ENCODE peak calls at places on chromosome 1, in nine cellular contexts. K is naive thymus-derived CD4-positive, alpha-beta T cell; B is mammary epithelial cell; O is CD8-positive, alpha-beta T cell; G is upper lobe of right lung; P is endothelial cell of umbilical vein; J is DND-41; D is cardiac muscle cell; M is A549. A is an unnamed sample. For H3K9me3, the result is how much of the 10 kb centered on the place peaks cover.

GRCh38 chr1:153386500-153386901 is 4.4 kb downstream of the S100A8 start:
- DNase-seq in J (no peak), P (no peak), G (no peak), M (no peak), O (no peak), K (no peak), B (peak), D (no peak), A (no peak)

GRCh38 chr1:159554681-159555080 is 18.9 kb upstream of the OR10J5 start:
- DNase-seq in D (no peak), P (no peak), G (no peak), O (no peak), M (no peak), J (no peak), K (no peak), B (peak), A (no peak)

GRCh38 chr1:84425145-84425876 is 27.0 kb downstream of the DNASE2B start:
- DNase-seq in O (no peak), B (no peak), P (no peak), G (no peak), M (no peak), D (no peak), J (no peak), K (no peak), A (no peak)

GRCh38 chr1:207822124-207822601 is 70.3 kb downstream of the CD46 start:
- DNase-seq in J (no peak), D (no peak), G (peak), O (no peak), K (no peak), P (no peak), B (no peak), M (no peak), A (no peak)

GRCh38 chr1:155003766-155004351 is 1.3 kb downstream of the ZBTB7B start:
- DNase-seq in J (no peak), M (no peak), G (peak), O (no peak), B (no peak), D (peak), K (no peak), P (peak), A (no peak)

GRCh38 chr1:183033205-183033604 is 10.0 kb downstream of the LAMC1 start:
- DNase-seq in O (no peak), K (peak), M (no peak), D (no peak), P (peak), J (peak), G (no peak), B (peak), A (no peak)

GRCh38 chr1:8214501-8215173 is 103.3 kb upstream of the SLC45A1 start:
- DNase-seq in J (no peak), B (no peak), P (no peak), K (no peak), D (no peak), G (no peak), O (no peak), M (no peak), A (no peak)

GRCh38 chr1:28193701-28194161 is 17.2 kb upstream of the PTAFR start:
- DNase-seq in J (no peak), K (no peak), O (no peak), B (peak), P (no peak), M (no peak), D (no peak), G (peak), A (no peak)

GRCh38 chr1:184919892-184920291 is 54.4 kb downstream of the NIBAN1 start:
- DNase-seq in B (no peak), O (no peak), D (no peak), J (no peak), K (no peak), M (no peak), P (no peak), G (no peak), A (no peak)

GRCh38 chr1:53291574-53291973 is 36.3 kb downstream of the LRP8 start:
- DNase-seq in K (no peak), P (no peak), G (no peak), B (no peak), J (no peak), M (no peak), O (no peak), D (no peak), A (no peak)

GRCh38 chr1:155179107-155180031 is 5.7 kb downstream of the TRIM46 start:
- DNase-seq in D (no peak), M (no peak), B (no peak), O (no peak), J (no peak), K (no peak), P (no peak), G (peak), A (no peak)

GRCh38 chr1:207021139-207021861 is 11.3 kb downstream of the C1orf116 start:
- DNase-seq in B (peak), O (no peak), K (no peak), M (no peak), P (no peak), D (peak), J (no peak), G (no peak), A (no peak)

GRCh38 chr1:54372978-54373377 is 33.2 kb downstream of the SSBP3 start:
- DNase-seq in B (no peak), M (no peak), K (no peak), D (no peak), G (no peak), J (no peak), O (no peak), P (no peak), A (no peak)

GRCh38 chr1:203351037-203351625 is at the start of gene FMOD:
- DNase-seq in J (no peak), B (no peak), O (no peak), P (no peak), K (no peak), G (no peak), M (no peak), D (no peak), A (no peak)

GRCh38 chr1:207027221-207027777 is 5.3 kb downstream of the C1orf116 start:
- DNase-seq in B (peak), M (peak), J (no peak), D (no peak), G (peak), K (no peak), P (no peak), O (no peak), A (no peak)

GRCh38 chr1:13510499-13510898 is 3.3 kb downstream of the LRRC38 start:
- DNase-seq in B (no peak), M (no peak), P (no peak), O (no peak), K (no peak), D (no peak), G (no peak), J (no peak), A (no peak)

GRCh38 chr1:58657082-58657481 is 42.8 kb downstream of the MYSM1 start:
- DNase-seq in M (no peak), B (no peak), O (no peak), G (no peak), K (no peak), P (no peak), J (no peak), D (no peak), A (no peak)

GRCh38 chr1:207284209-207284892 is 37.1 kb upstream of the CD55 start:
- DNase-seq in B (no peak), P (peak), G (no peak), K (no peak), D (no peak), J (no peak), O (no peak), M (no peak), A (no peak)

GRCh38 chr1:235648954-235649721 is 446 bp downstream of the GNG4 start:
- DNase-seq in B (peak), O (peak), K (peak), G (peak), J (peak), D (peak), P (peak), M (no peak), A (peak)

GRCh38 chr1:225711236-225711937 is 58.5 kb upstream of the ENAH start:
- DNase-seq in K (no peak), M (no peak), P (no peak), J (no peak), B (no peak), G (no peak), D (no peak), O (no peak), A (no peak)

GRCh38 chr1:36118805-36119204 is 6.2 kb downstream of the COL8A2 start:
- DNase-seq in D (no peak), P (no peak), B (no peak), J (no peak), K (no peak), M (no peak), O (no peak), G (no peak), A (no peak)

GRCh38 chr1:175480343-175480827 is 263.0 kb downstream of the TNR start:
- DNase-seq in K (no peak), B (no peak), P (no peak), D (no peak), J (no peak), O (no peak), G (no peak), M (no peak), A (no peak)

GRCh38 chr1:70509996-70510876 is 99.2 kb downstream of the CTH start:
- DNase-seq in B (peak), M (peak), G (no peak), D (peak), J (no peak), P (peak), K (peak), O (no peak), A (no peak)

GRCh38 chr1:17059391-17060128 is 5.7 kb upstream of the SDHB start:
- DNase-seq in P (peak), K (no peak), J (peak), D (peak), M (peak), G (peak), B (peak), O (no peak), A (no peak)

GRCh38 chr1:171277534-171277933 is 29.2 kb downstream of the FMO1 start:
- DNase-seq in D (no peak), M (no peak), K (no peak), P (no peak), G (no peak), O (no peak), J (no peak), B (no peak), A (no peak)

GRCh38 chr1:219247441-219247840 is 73.8 kb downstream of the LYPLAL1 start:
- DNase-seq in D (no peak), J (no peak), O (no peak), M (no peak), K (no peak), P (no peak), B (no peak), G (no peak), A (no peak)

GRCh38 chr1:223217781-223218180 is 74.7 kb upstream of the TLR5 start:
- DNase-seq in J (no peak), P (no peak), B (no peak), K (no peak), D (no peak), O (no peak), M (no peak), G (no peak), A (no peak)

GRCh38 chr1:204445860-204446412 is 34.3 kb upstream of the PPP1R15B start:
- DNase-seq in B (no peak), D (peak), J (peak), G (peak), P (peak), M (peak), K (no peak), O (no peak), A (peak)

GRCh38 chr1:6474815-6475282 is 8.9 kb upstream of the TNFRSF25 start:
- DNase-seq in B (no peak), K (no peak), O (no peak), J (no peak), D (no peak), P (no peak), M (no peak), G (no peak), A (no peak)

GRCh38 chr1:206030714-206031113 is 7.0 kb upstream of the CTSE start:
- DNase-seq in O (no peak), B (peak), D (peak), G (peak), M (peak), J (peak), K (peak), P (peak), A (peak)

GRCh38 chr1:9766759-9767442 is 56.9 kb downstream of the CLSTN1 start:
- DNase-seq in G (no peak), O (no peak), M (peak), K (no peak), J (no peak), B (peak), D (no peak), P (no peak), A (no peak)

GRCh38 chr1:79792212-79792575 is 785.7 kb upstream of the ADGRL4 start:
- DNase-seq in B (peak), D (no peak), O (no peak), M (no peak), P (no peak), G (no peak), J (no peak), K (no peak), A (no peak)

GRCh38 chr1:95040032-95040525 is 32.7 kb downstream of the ALG14 start:
- DNase-seq in K (no peak), G (no peak), B (peak), P (no peak), O (no peak), D (no peak), J (no peak), M (no peak), A (no peak)

GRCh38 chr1:155078496-155079209 is at the start of gene EFNA3:
- DNase-seq in M (peak), O (no peak), K (no peak), J (peak), G (peak), D (peak), P (peak), B (peak), A (peak)

GRCh38 chr1:246698466-246699094 is 25.6 kb upstream of the SCCPDH start:
- DNase-seq in M (no peak), K (no peak), B (no peak), D (no peak), J (no peak), G (no peak), P (no peak), O (no peak), A (no peak)
- H3K27ac ChIP-seq in M (peak), K (no peak), B (no peak), D (no peak), J (peak), G (peak), P (peak), O (no peak), A (no peak)

GRCh38 chr1:65077369-65077768 is 70.6 kb upstream of the AK4 start:
- DNase-seq in G (no peak), P (no peak), M (no peak), B (no peak), K (no peak), O (no peak), J (no peak), D (no peak), A (no peak)
- H3K9me3 ChIP-seq in G (under half), P (under half), M (under half), B (under half), K (under half), O (under half), J (under half), D (under half), A (under half)

DNA sequence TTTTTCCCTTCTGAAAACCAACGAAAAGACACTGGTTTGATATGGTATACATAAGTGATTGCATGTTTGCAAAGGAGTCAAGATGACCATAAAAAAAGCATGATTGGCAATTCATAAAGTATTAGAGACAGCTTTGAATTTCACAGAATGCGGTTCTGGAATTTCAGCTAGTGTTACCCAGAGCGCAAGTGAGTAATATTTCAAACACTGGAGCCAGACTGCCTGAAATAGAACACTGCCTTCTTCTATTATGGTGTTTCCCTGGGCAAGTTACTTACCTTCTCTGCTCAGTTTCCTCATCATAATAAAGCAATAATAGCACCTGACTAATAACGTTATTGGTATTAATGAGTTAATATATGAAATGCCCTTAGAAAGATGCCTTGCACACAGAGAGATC is 54.7 kb downstream of the NEGR1 start:
- DNase-seq in D (no peak), J (no peak), O (no peak), M (no peak), P (no peak), G (no peak), B (no peak), K (no peak), A (no peak)
- H3K27ac ChIP-seq in D (no peak), J (no peak), O (no peak), M (no peak), P (no peak), G (no peak), B (no peak), K (no peak), A (no peak)

DNA sequence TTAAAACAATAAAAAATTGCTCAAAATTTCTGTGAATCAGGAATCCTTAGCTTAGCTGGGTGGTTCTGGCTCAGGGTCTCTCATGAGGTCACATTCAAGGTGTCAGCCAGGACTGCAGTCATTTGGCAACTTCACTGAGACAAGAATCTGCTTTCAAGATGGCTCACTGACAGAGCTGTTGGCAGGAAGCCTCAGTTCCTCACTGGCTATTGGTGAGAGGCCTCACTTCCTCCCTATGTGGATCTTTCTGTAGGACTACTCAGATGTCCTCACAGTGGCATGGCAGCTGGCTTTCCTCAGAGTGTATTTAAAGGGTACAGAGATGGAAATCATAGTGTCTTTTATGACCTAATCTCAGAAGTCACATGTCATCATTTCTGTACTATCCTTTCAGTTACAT is 785.7 kb downstream of the ADGRL2 start:
- DNase-seq in O (no peak), M (no peak), B (no peak), K (no peak), D (no peak), G (no peak), J (no peak), P (no peak), A (no peak)
- H3K9me3 ChIP-seq in O (under half), M (under half), B (under half), K (under half), D (under half), G (under half), J (under half), P (under half), A (under half)

GRCh38 chr1:200231787-200232222 is 178.0 kb downstream of the ZNF281 start:
- DNase-seq in P (peak), D (no peak), K (no peak), O (no peak), M (no peak), J (no peak), B (peak), G (no peak), A (no peak)
- H3K27ac ChIP-seq in P (no peak), D (no peak), K (no peak), O (no peak), M (no peak), J (no peak), B (no peak), G (no peak), A (no peak)

DNA sequence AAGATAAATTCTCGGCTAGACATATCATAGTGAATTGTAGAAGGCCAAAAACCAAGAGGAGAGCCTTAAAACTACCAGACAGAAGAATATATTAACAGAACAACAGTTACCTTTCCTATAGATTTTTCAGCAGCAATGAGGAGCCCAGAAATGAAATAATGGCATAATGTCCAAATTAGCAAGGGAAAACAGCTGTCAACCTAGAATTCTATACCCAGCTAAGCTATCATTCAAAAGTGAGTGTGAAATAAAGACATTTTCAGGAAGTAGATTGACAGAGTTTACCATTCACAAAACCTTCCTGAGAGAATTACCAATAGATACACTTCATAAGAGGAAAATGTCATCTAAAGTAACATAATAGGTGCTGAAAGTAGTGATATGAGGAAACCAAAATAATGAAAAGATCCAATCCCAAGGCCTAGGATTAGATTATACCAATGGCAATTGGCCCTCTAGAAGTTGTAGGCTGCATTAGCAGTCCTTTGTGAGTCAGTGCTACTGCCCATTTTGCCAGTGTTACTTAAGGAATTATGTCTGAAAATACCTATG is 34.5 kb downstream of the OBSCN start:
- DNase-seq in B (no peak), O (no peak), M (no peak), J (no peak), P (no peak), G (no peak), K (no peak), D (no peak), A (no peak)
- H3K9me3 ChIP-seq in B (under half), O (under half), M (half or more), J (half or more), P (under half), G (under half), K (under half), D (under half), A (under half)

GRCh38 chr1:32742956-32743355 is 40.4 kb upstream of the SYNC start:
- DNase-seq in G (no peak), P (no peak), O (no peak), B (peak), M (no peak), D (no peak), K (no peak), J (no peak), A (no peak)

GRCh38 chr1:32741067-32741416 is 38.5 kb upstream of the SYNC start:
- DNase-seq in K (no peak), D (no peak), P (no peak), O (no peak), J (no peak), M (no peak), B (no peak), G (no peak), A (no peak)

GRCh38 chr1:32743380-32744062 is 41.0 kb upstream of the SYNC start:
- DNase-seq in O (no peak), P (peak), D (no peak), M (no peak), G (no peak), J (no peak), K (no peak), B (no peak), A (no peak)

GRCh38 chr1:32742132-32742947 is 39.8 kb upstream of the SYNC start:
- DNase-seq in G (peak), K (no peak), O (no peak), J (no peak), D (no peak), B (peak), M (no peak), P (no peak), A (no peak)

DNA sequence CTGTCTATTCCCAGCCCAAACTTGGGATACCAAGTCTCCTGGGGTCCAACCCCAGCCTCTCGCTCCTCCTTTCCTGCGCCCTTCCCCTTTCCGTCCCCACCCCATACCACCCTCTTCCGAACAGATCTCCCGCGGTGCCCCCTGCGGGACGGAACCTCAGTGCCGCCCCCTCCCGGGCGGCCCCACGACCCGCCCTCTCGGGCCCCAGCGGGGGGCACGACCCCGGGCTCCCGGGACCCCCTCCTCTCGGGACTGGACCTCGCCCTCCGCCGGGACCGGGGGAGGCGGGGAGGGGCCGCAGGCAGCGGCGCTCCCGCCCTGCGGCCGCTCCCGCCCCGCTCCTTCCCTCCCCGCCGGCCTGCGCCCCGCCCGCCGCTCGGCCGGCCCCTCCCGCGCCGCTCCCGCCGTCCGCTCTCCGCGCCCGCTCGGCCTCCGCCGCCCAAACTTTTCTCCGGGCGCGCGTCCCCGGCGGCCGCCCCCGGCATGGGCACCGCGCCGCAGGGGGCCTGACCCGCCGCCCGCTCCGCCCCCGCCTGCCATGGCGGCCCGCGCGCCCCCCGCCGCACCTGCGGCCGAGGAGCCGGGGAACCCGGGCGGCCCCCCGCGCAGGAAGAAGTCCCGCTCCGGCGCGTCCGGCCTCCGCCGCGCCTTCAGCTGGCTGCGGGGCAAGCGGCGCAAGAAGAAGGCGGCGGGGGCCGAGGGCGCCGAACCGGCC is 39.0 kb upstream of the SYNC start:
- DNase-seq in M (peak), P (no peak), O (no peak), D (peak), J (no peak), K (no peak), G (peak), B (no peak), A (no peak)
- H3K27ac ChIP-seq in M (peak), P (no peak), O (no peak), D (no peak), J (no peak), K (no peak), G (peak), B (peak), A (peak)